ENCODE peak calls at places on chromosomes 2 and 18, in seven cellular contexts. K is fibroblast of lung, T is fibroblast of mammary gland, P is kidney, B is endodermal cell, R is ascending aorta, N is AG04450. A is an unnamed sample.
A peak's percentile ranks its signal among the peaks of the same experiment; 100 is the strongest.

GRCh38 chr18:58755304-58756010 is 84.2 kb downstream of the MALT1 start:
- DNase-seq in K (no peak), T (no peak), P (no peak), B (no peak), R (peak; percentile 54), N (no peak), A (no peak)

GRCh38 chr2:208620487-208620978 is 213.9 kb downstream of the PTH2R start:
- DNase-seq in K (no peak), T (no peak), P (no peak), B (no peak), R (no peak), N (no peak), A (no peak)

GRCh38 chr2:119253760-119254600 is 30.3 kb downstream of the STEAP3 start:
- DNase-seq in K (no peak), T (no peak), P (no peak), B (peak; percentile 38), R (no peak), N (no peak), A (no peak)

GRCh38 chr2:160238392-160238791 is 38.3 kb upstream of the ITGB6 start:
- DNase-seq in K (no peak), T (no peak), P (no peak), B (no peak), R (no peak), N (no peak), A (no peak)

GRCh38 chr2:222241054-222241453 is 57.7 kb downstream of the PAX3 start:
- DNase-seq in K (no peak), T (no peak), P (no peak), B (no peak), R (no peak), N (no peak), A (no peak)

GRCh38 chr2:209726311-209726710 is 45.3 kb upstream of the UNC80 start:
- DNase-seq in K (no peak), T (no peak), P (no peak), B (no peak), R (no peak), N (no peak), A (no peak)

GRCh38 chr2:221779614-221780067 is 207.5 kb upstream of the EPHA4 start:
- DNase-seq in K (peak; percentile 68), T (peak; percentile 81), P (no peak), B (no peak), R (peak; percentile 85), N (peak; percentile 18), A (peak; percentile 54)

GRCh38 chr2:27042159-27042661 is 9.3 kb upstream of the AGBL5 start:
- DNase-seq in K (no peak), T (no peak), P (no peak), B (no peak), R (no peak), N (no peak), A (no peak)

GRCh38 chr2:23256643-23257042 is 128.3 kb upstream of the KLHL29 start:
- DNase-seq in K (no peak), T (no peak), P (no peak), B (no peak), R (no peak), N (no peak), A (no peak)

GRCh38 chr2:182650704-182651103 is 65.4 kb upstream of the DNAJC10 start:
- DNase-seq in K (peak; percentile 83), T (peak; percentile 79), P (no peak), B (no peak), R (no peak), N (no peak), A (peak; percentile 90)

GRCh38 chr2:68157002-68157401 is 686 bp upstream of the PNO1 start:
- DNase-seq in K (no peak), T (peak; percentile 20), P (peak; percentile 84), B (no peak), R (peak; percentile 71), N (no peak), A (no peak)

GRCh38 chr2:201263774-201264173 is 3.4 kb downstream of the CASP8 start:
- DNase-seq in K (no peak), T (no peak), P (no peak), B (no peak), R (no peak), N (no peak), A (no peak)

GRCh38 chr2:236870401-236870800 is 215.3 kb upstream of the COPS8 start:
- DNase-seq in K (no peak), T (no peak), P (no peak), B (peak; percentile 22), R (peak; percentile 15), N (no peak), A (no peak)

GRCh38 chr2:74424139-74424992 is 2.8 kb downstream of the WDR54 start:
- DNase-seq in K (no peak), T (no peak), P (no peak), B (no peak), R (no peak), N (no peak), A (no peak)

GRCh38 chr18:6616981-6617380 is 112.5 kb upstream of the ARHGAP28 start:
- DNase-seq in K (peak; percentile 53), T (no peak), P (no peak), B (no peak), R (no peak), N (no peak), A (no peak)

GRCh38 chr18:56890632-56891031 is 239.5 kb downstream of the WDR7 start:
- DNase-seq in K (peak; percentile 79), T (peak; percentile 90), P (no peak), B (peak; percentile 58), R (no peak), N (peak; percentile 73), A (peak; percentile 57)

GRCh38 chr2:207041279-207041678 is 102.0 kb downstream of the CPO start:
- DNase-seq in K (peak; percentile 6), T (peak; percentile 15), P (no peak), B (no peak), R (no peak), N (no peak), A (peak; percentile 49)

GRCh38 chr2:164024396-164024795 is 288.6 kb upstream of the FIGN start:
- DNase-seq in K (no peak), T (no peak), P (no peak), B (no peak), R (no peak), N (no peak), A (peak; percentile 2)

GRCh38 chr2:164028764-164029534 is 293.1 kb upstream of the FIGN start:
- DNase-seq in K (peak; percentile 8), T (peak; percentile 27), P (no peak), B (no peak), R (no peak), N (no peak), A (peak; percentile 28)

GRCh38 chr2:164023896-164024295 is 288.1 kb upstream of the FIGN start:
- DNase-seq in K (peak; percentile 3), T (no peak), P (no peak), B (no peak), R (no peak), N (no peak), A (no peak)
- TF ChIP-seq CTCF in K (no peak), T (no peak), P (no peak), B (no peak), R (peak; percentile 5), N (no peak), A (no peak)

GRCh38 chr2:39730685-39731302 is 48.3 kb downstream of the THUMPD2 start:
- DNase-seq in K (peak; percentile 25), T (peak; percentile 42), P (no peak), B (peak; percentile 51), R (no peak), N (no peak), A (peak; percentile 37)
- TF ChIP-seq CTCF in K (peak; percentile 32), T (peak; percentile 69), P (peak; percentile 47), B (peak; percentile 82), R (peak; percentile 16), N (peak; percentile 57), A (peak; percentile 68)

GRCh38 chr2:19158899-19159298 is 199.5 kb downstream of the OSR1 start:
- DNase-seq in K (no peak), T (no peak), P (no peak), B (no peak), R (no peak), N (no peak), A (no peak)

GRCh38 chr2:19158211-19158610 is 200.2 kb downstream of the OSR1 start:
- DNase-seq in K (peak; percentile 34), T (no peak), P (no peak), B (no peak), R (no peak), N (no peak), A (no peak)
- TF ChIP-seq CTCF in K (peak; percentile 13), T (no peak), P (no peak), B (peak; percentile 24), R (no peak), N (no peak), A (no peak)

DNA sequence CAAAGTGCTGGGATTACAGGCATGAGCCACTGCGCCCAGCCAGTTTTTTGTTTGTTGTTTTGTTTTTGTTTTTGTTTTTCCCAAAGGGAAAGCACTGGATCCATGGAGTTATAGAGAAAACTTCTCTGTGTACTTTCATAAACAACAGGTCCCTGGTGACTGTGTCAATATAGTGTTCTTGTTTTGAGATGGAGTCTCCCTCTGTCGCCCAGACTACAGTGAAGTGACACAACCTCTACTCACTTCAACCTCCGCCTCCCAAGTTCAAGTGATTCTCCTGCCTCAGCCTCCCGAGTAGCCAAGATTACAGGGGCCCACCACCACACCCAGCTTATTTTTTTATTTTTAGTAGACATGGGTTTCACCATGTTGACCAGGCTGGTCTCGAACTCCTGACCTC is 16.5 kb downstream of the USP34 start:
- DNase-seq in K (no peak), T (no peak), P (no peak), B (peak; percentile 16), R (no peak), N (no peak), A (no peak)
- TF ChIP-seq CTCF in K (no peak), T (no peak), P (no peak), B (no peak), R (no peak), N (no peak), A (no peak)

DNA sequence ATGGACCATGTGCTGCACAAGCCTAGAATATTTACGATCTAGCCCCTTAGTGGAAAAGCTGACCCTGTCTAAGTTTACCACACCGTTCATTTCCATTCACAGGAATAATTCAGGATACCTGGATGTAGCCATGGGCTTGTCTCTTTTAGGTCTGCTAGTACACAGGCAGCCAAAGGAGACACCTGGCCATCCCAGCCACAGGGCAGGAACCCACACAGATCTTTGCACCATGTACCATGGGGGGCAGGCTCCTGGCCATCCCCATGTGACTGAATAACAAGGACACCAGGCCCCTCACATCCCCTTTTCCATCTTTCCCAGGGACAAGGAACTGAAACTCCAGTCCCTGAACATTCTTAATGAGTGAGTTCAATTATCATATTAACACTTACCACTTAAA is 467.3 kb upstream of the MYT1L start:
- DNase-seq in K (no peak), T (no peak), P (no peak), B (peak; percentile 15), R (no peak), N (no peak), A (no peak)
- TF ChIP-seq CTCF in K (no peak), T (no peak), P (no peak), B (no peak), R (no peak), N (no peak), A (no peak)